ENCODE peak calls at places on chromosomes 12 and 14, in seven cellular contexts. X is fibroblast of pulmonary artery; O is HS-27A; J is fibroblast of mammary gland; P is astrocyte of the spinal cord; H is EL; T is stimulated activated CD8-positive, alpha-beta memory T cell treated with anti-CD3 and anti-CD28 coated beads, Interleukin-4, amount 100 ng/mL, for 4 hours. C is an unnamed sample.

GRCh38 chr12:50747817-50748216 is 16.1 kb upstream of the ATF1 start:
- DNase-seq in X (no peak), O (no peak), J (no peak), P (no peak), H (no peak), T (no peak), C (no peak)

GRCh38 chr12:108253540-108253939 is 85.6 kb downstream of the CMKLR1 start:
- DNase-seq in X (no peak), O (no peak), J (no peak), P (no peak), H (no peak), T (no peak), C (peak)

GRCh38 chr14:101457936-101458535 is 103.3 kb upstream of the DIO3 start:
- DNase-seq in X (no peak), O (no peak), J (no peak), P (no peak), H (no peak), T (no peak), C (no peak)

GRCh38 chr12:65892905-65893304 is 68.6 kb downstream of the HMGA2 start:
- DNase-seq in X (peak), O (no peak), J (peak), P (peak), H (peak), T (no peak), C (no peak)

GRCh38 chr14:102907980-102908730 is 14.3 kb upstream of the AMN start:
- DNase-seq in X (no peak), O (no peak), J (no peak), P (no peak), H (no peak), T (no peak), C (no peak)

GRCh38 chr14:94005324-94005723 is 8.2 kb downstream of the CCDC197 start:
- DNase-seq in X (no peak), O (no peak), J (no peak), P (no peak), H (no peak), T (no peak), C (no peak)

GRCh38 chr12:51862947-51863346 is 14.4 kb upstream of the FIGNL2 start:
- DNase-seq in X (no peak), O (no peak), J (no peak), P (no peak), H (no peak), T (no peak), C (no peak)

GRCh38 chr12:78863482-78864427 is 819 bp upstream of the SYT1 start:
- DNase-seq in X (peak), O (no peak), J (peak), P (peak), H (peak), T (no peak), C (peak)

GRCh38 chr12:124509676-124510300 is 57.6 kb downstream of the NCOR2 start:
- DNase-seq in X (peak), O (no peak), J (peak), P (peak), H (peak), T (no peak), C (no peak)

GRCh38 chr14:22865424-22866215 is 5.9 kb upstream of the LRP10 start:
- DNase-seq in X (no peak), O (no peak), J (no peak), P (no peak), H (no peak), T (no peak), C (peak)

GRCh38 chr14:76473381-76474263 is 97.7 kb downstream of the ESRRB start:
- DNase-seq in X (no peak), O (no peak), J (no peak), P (peak), H (peak), T (no peak), C (peak)

GRCh38 chr12:104276192-104277131 is 27.1 kb upstream of the EID3 start:
- DNase-seq in X (no peak), O (no peak), J (no peak), P (no peak), H (no peak), T (no peak), C (peak)

GRCh38 chr12:67797769-67798168 is 149.2 kb downstream of the DYRK2 start:
- DNase-seq in X (no peak), O (no peak), J (no peak), P (no peak), H (no peak), T (no peak), C (no peak)

GRCh38 chr14:77158175-77158908 is 16.8 kb upstream of the ZDHHC22 start:
- DNase-seq in X (peak), O (no peak), J (peak), P (peak), H (peak), T (no peak), C (peak)

GRCh38 chr14:71645656-71646055 is 286.6 kb upstream of the RGS6 start:
- DNase-seq in X (peak), O (no peak), J (peak), P (no peak), H (peak), T (no peak), C (no peak)